ENCODE peak calls at places on chromosomes 11 and 22, in eight cellular contexts. X, R, P, U, Y, A, V and Q are unnamed samples.

GRCh38 chr22:23772315-23773246 is at the start of gene MMP11:
- DNase-seq in X (peak; percentile 47), R (peak; percentile 58), P (peak; percentile 69), U (peak; percentile 81), Y (peak; percentile 67), A (peak; percentile 61), V (peak; percentile 52), Q (peak; percentile 76)

GRCh38 chr22:44531487-44531886 is 33.5 kb upstream of the RTL6 start:
- DNase-seq in X (no peak), R (no peak), P (no peak), U (no peak), Y (no peak), A (no peak), V (no peak), Q (no peak)

GRCh38 chr11:109208116-109208515 is 213.9 kb upstream of the C11orf87 start:
- DNase-seq in X (no peak), R (no peak), P (no peak), U (no peak), Y (no peak), A (no peak), V (no peak), Q (no peak)

GRCh38 chr11:126857860-126858808 is 142.4 kb downstream of the KIRREL3 start:
- DNase-seq in X (no peak), R (no peak), P (peak; percentile 19), U (no peak), Y (no peak), A (no peak), V (no peak), Q (no peak)

GRCh38 chr22:44701824-44702478 is at the start of gene PRR5:
- DNase-seq in X (peak; percentile 78), R (peak; percentile 79), P (peak; percentile 91), U (peak; percentile 87), Y (peak; percentile 87), A (peak; percentile 68), V (peak; percentile 83), Q (peak; percentile 60)

GRCh38 chr11:11220786-11221185 is 132.3 kb downstream of the CSNK2A3 start:
- DNase-seq in X (no peak), R (no peak), P (no peak), U (no peak), Y (no peak), A (no peak), V (no peak), Q (no peak)

GRCh38 chr11:121418625-121419114 is 33.4 kb upstream of the SORL1 start:
- DNase-seq in X (peak; percentile 34), R (no peak), P (no peak), U (peak; percentile 33), Y (no peak), A (peak; percentile 52), V (peak; percentile 51), Q (no peak)

GRCh38 chr11:59753650-59754493 is 1.3 kb upstream of the STX3 start:
- DNase-seq in X (peak; percentile 79), R (peak; percentile 89), P (peak; percentile 92), U (peak; percentile 95), Y (peak; percentile 90), A (peak; percentile 87), V (peak; percentile 86), Q (peak; percentile 83)

GRCh38 chr11:30424336-30424735 is 101.4 kb downstream of the ARL14EP start:
- DNase-seq in X (no peak), R (no peak), P (no peak), U (no peak), Y (no peak), A (peak; percentile 38), V (no peak), Q (no peak)

GRCh38 chr11:20327377-20327776 is 36.1 kb upstream of the HTATIP2 start:
- DNase-seq in X (no peak), R (no peak), P (no peak), U (no peak), Y (no peak), A (no peak), V (no peak), Q (peak; percentile 71)

DNA sequence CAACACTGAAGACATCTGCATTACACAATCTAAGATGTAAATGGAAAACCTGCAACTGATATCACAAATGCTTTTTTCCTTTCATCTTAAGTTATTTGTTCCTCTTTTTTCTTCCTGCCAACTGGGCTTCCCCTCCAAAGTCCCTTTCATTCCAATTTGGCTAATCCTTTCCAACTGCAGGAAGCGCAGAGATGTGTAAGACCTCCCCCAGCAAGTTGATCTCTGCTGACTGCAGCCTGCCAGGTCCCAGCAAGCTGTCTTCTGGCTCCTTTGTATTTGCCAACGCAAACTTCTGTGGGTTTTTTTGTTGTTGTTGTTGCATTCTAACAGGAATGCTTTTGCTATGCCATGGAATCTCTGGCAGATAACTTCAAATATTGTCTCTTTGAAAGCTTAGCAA is 38.5 kb upstream of the LRRC4C start:
- DNase-seq in X (no peak), R (no peak), P (no peak), U (no peak), Y (no peak), A (no peak), V (no peak), Q (no peak)
- H3K27ac ChIP-seq in X (no peak overlapping the region), R (no peak overlapping the region), P (no peak overlapping the region), U (no peak overlapping the region), Y (no peak overlapping the region), A (no peak overlapping the region), V (no peak overlapping the region), Q (no peak overlapping the region)

GRCh38 chr11:74020537-74020936 is 11.7 kb upstream of the UCP3 start:
- DNase-seq in X (no peak), R (no peak), P (no peak), U (no peak), Y (no peak), A (no peak), V (no peak), Q (no peak)

GRCh38 chr11:74019104-74019738 is 10.3 kb upstream of the UCP3 start:
- DNase-seq in X (no peak), R (no peak), P (peak; percentile 63), U (peak; percentile 49), Y (peak; percentile 69), A (no peak), V (no peak), Q (no peak)

GRCh38 chr11:74018331-74019005 is 9.6 kb upstream of the UCP3 start:
- DNase-seq in X (no peak), R (peak; percentile 92), P (peak; percentile 94), U (peak; percentile 96), Y (peak; percentile 97), A (peak; percentile 93), V (no peak), Q (no peak)

GRCh38 chr11:74021998-74022397 is 13.1 kb upstream of the UCP3 start:
- DNase-seq in X (no peak), R (no peak), P (no peak), U (no peak), Y (no peak), A (no peak), V (no peak), Q (no peak)

GRCh38 chr11:74019860-74020259 is 11.0 kb upstream of the UCP3 start:
- DNase-seq in X (no peak), R (no peak), P (no peak), U (no peak), Y (no peak), A (no peak), V (no peak), Q (no peak)
- H3K27ac ChIP-seq in X (no peak overlapping the region), R (no peak overlapping the region), P (peak overlapping the region; percentile 92), U (peak overlapping the region; percentile 13), Y (peak overlapping the region; percentile 92), A (peak overlapping the region; percentile 85), V (no peak overlapping the region), Q (no peak overlapping the region)

DNA sequence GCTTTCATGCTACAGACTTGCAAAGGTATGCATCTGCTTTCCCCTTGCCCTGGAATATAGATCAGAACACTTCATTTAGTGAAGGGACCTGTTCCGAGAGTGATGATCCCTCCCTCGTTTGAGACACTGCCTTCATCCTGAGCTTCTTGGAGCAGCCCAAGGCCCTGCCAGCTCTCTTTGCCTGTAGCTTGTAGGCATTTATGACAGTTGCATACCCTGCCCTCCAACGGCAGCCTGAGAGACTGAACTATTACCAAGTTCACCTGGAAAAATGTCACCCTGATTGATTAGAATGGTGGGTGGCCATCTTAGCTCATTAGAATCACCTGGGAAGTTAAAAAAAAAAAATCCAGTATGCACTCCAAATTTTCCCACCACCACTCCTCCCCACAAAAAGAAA is 1.5 kb downstream of the MICAL3 start:
- DNase-seq in X (no peak), R (no peak), P (no peak), U (no peak), Y (no peak), A (no peak), V (no peak), Q (no peak)
- H3K27ac ChIP-seq in X (no peak overlapping the region), R (no peak overlapping the region), P (no peak overlapping the region), U (peak overlapping the region; percentile 82), Y (no peak overlapping the region), A (peak overlapping the region; percentile 95), V (no peak overlapping the region), Q (no peak overlapping the region)

GRCh38 chr11:47915407-47916137 is 64.8 kb upstream of the PTPRJ start:
- DNase-seq in X (peak; percentile 7), R (no peak), P (peak; percentile 52), U (peak; percentile 28), Y (no peak), A (peak; percentile 21), V (peak; percentile 21), Q (no peak)
- H3K27ac ChIP-seq in X (no peak overlapping the region), R (no peak overlapping the region), P (peak overlapping the region; percentile 83), U (no peak overlapping the region), Y (no peak overlapping the region), A (no peak overlapping the region), V (no peak overlapping the region), Q (no peak overlapping the region)

DNA sequence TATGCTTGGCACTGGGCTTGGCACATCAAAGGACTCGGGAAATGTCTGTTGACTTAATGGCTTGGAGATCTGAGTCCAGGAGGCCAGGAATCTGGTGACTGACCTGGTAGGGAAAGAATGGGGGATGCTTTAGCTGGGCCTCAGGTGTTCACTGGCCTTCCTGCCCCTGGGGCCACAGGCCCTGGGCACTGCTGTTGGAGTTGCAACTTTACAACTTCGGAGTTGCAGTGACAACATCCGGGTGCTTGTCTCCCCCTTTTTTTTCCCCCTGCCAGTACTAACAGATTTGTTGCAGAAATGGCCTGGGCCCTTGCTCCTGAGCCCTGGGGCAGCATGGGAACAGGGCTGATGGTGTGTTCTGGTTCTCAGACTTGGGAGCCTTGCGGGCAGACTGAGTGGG is 23.8 kb downstream of the OSBP2 start:
- DNase-seq in X (no peak), R (no peak), P (no peak), U (no peak), Y (no peak), A (no peak), V (no peak), Q (peak; percentile 39)
- H3K27ac ChIP-seq in X (no peak overlapping the region), R (no peak overlapping the region), P (no peak overlapping the region), U (no peak overlapping the region), Y (no peak overlapping the region), A (no peak overlapping the region), V (no peak overlapping the region), Q (peak overlapping the region; percentile 76)

GRCh38 chr11:35259529-35259928 is 120.6 kb downstream of the CD44 start:
- DNase-seq in X (no peak), R (no peak), P (no peak), U (no peak), Y (no peak), A (no peak), V (no peak), Q (no peak)

GRCh38 chr11:35260342-35260985 is 121.5 kb downstream of the CD44 start:
- DNase-seq in X (no peak), R (no peak), P (no peak), U (no peak), Y (no peak), A (peak; percentile 5), V (no peak), Q (no peak)

GRCh38 chr11:35256296-35256695 is 117.3 kb downstream of the CD44 start:
- DNase-seq in X (no peak), R (no peak), P (no peak), U (no peak), Y (no peak), A (no peak), V (no peak), Q (no peak)

GRCh38 chr11:35255514-35255913 is 116.5 kb downstream of the CD44 start:
- DNase-seq in X (no peak), R (no peak), P (no peak), U (no peak), Y (no peak), A (no peak), V (no peak), Q (no peak)

GRCh38 chr11:35257287-35257686 is 118.3 kb downstream of the CD44 start:
- DNase-seq in X (no peak), R (no peak), P (no peak), U (no peak), Y (no peak), A (no peak), V (no peak), Q (no peak)
- H3K27ac ChIP-seq in X (no peak overlapping the region), R (no peak overlapping the region), P (no peak overlapping the region), U (no peak overlapping the region), Y (no peak overlapping the region), A (no peak overlapping the region), V (no peak overlapping the region), Q (no peak overlapping the region)